ENCODE peak calls at places on chromosomes 11 and 22, in four cellular contexts. One of them, this sample, is unnamed.

GRCh38 chr11:33701831-33702230 is 1.2 kb upstream of the C11orf91 start:
- DNase-seq in fibroblast of pulmonary artery: peak
- DNase-seq in type B pancreatic cell: no peak
- DNase-seq in stimulated activated naive CD4-positive, alpha-beta T cell: no peak
- DNase-seq in this sample: peak

GRCh38 chr22:23774922-23775436 is 2.3 kb downstream of the MMP11 start:
- DNase-seq in type B pancreatic cell: no peak
- DNase-seq in stimulated activated naive CD4-positive, alpha-beta T cell: no peak
- DNase-seq in fibroblast of pulmonary artery: peak
- DNase-seq in this sample: no peak

GRCh38 chr22:46105494-46106278 is 44.6 kb upstream of the PPARA start:
- DNase-seq in stimulated activated naive CD4-positive, alpha-beta T cell: no peak
- DNase-seq in fibroblast of pulmonary artery: peak
- DNase-seq in type B pancreatic cell: no peak
- DNase-seq in this sample: no peak

GRCh38 chr22:31333648-31334047 is 12.5 kb downstream of the PATZ1 start:
- DNase-seq in fibroblast of pulmonary artery: no peak
- DNase-seq in type B pancreatic cell: no peak
- DNase-seq in stimulated activated naive CD4-positive, alpha-beta T cell: no peak
- DNase-seq in this sample: no peak

GRCh38 chr22:49240016-49240380 is 587.7 kb downstream of the BRD1 start:
- DNase-seq in stimulated activated naive CD4-positive, alpha-beta T cell: no peak
- DNase-seq in type B pancreatic cell: peak
- DNase-seq in fibroblast of pulmonary artery: no peak
- DNase-seq in this sample: no peak

GRCh38 chr11:24496728-24497396 is at the start of gene LUZP2:
- DNase-seq in fibroblast of pulmonary artery: peak
- DNase-seq in type B pancreatic cell: peak
- DNase-seq in stimulated activated naive CD4-positive, alpha-beta T cell: no peak
- DNase-seq in this sample: peak

GRCh38 chr11:133081730-133082452 is 450.4 kb downstream of the OPCML start:
- DNase-seq in stimulated activated naive CD4-positive, alpha-beta T cell: no peak
- DNase-seq in fibroblast of pulmonary artery: no peak
- DNase-seq in type B pancreatic cell: no peak
- DNase-seq in this sample: no peak

GRCh38 chr22:18083406-18083805 is 5.6 kb downstream of the PEX26 start:
- DNase-seq in stimulated activated naive CD4-positive, alpha-beta T cell: no peak
- DNase-seq in type B pancreatic cell: no peak
- DNase-seq in fibroblast of pulmonary artery: no peak
- DNase-seq in this sample: no peak

GRCh38 chr22:47627561-47628253 is 865.3 kb downstream of the TBC1D22A start:
- DNase-seq in type B pancreatic cell: no peak
- DNase-seq in stimulated activated naive CD4-positive, alpha-beta T cell: no peak
- DNase-seq in fibroblast of pulmonary artery: no peak
- DNase-seq in this sample: no peak

GRCh38 chr22:50243704-50244419 is 961 bp downstream of the TUBGCP6 start:
- DNase-seq in fibroblast of pulmonary artery: no peak
- DNase-seq in type B pancreatic cell: no peak
- DNase-seq in stimulated activated naive CD4-positive, alpha-beta T cell: no peak
- DNase-seq in this sample: no peak

GRCh38 chr11:116993599-116993998 is 104.6 kb downstream of the SIK3 start:
- DNase-seq in stimulated activated naive CD4-positive, alpha-beta T cell: peak
- DNase-seq in fibroblast of pulmonary artery: peak
- DNase-seq in type B pancreatic cell: no peak
- DNase-seq in this sample: peak

GRCh38 chr11:123391646-123392348 is 38.3 kb upstream of the GRAMD1B start:
- DNase-seq in fibroblast of pulmonary artery: no peak
- DNase-seq in type B pancreatic cell: no peak
- DNase-seq in stimulated activated naive CD4-positive, alpha-beta T cell: no peak
- DNase-seq in this sample: no peak